ENCODE peak calls at places on chromosomes 16 and 17, in ten cellular contexts. One of them, this sample, is unnamed.

GRCh38 chr17:50955667-50956120 is 89.5 kb upstream of the TOB1 start:
- DNase-seq in astrocyte of the spinal cord: no peak
- DNase-seq in BJ: no peak
- DNase-seq in colonic mucosa: no peak
- DNase-seq in GM13977: no peak
- DNase-seq in spleen: no peak
- DNase-seq in A549: no peak
- DNase-seq in ascending aorta: no peak
- DNase-seq in MCF 10A: no peak
- DNase-seq in HCT116: no peak
- DNase-seq in this sample: no peak

GRCh38 chr17:8488931-8489330 is 53.2 kb downstream of the NDEL1 start:
- DNase-seq in ascending aorta: no peak
- DNase-seq in BJ: peak; percentile 95
- DNase-seq in spleen: no peak
- DNase-seq in GM13977: no peak
- DNase-seq in A549: no peak
- DNase-seq in astrocyte of the spinal cord: peak; percentile 97
- DNase-seq in HCT116: no peak
- DNase-seq in colonic mucosa: no peak
- DNase-seq in MCF 10A: peak; percentile 80
- DNase-seq in this sample: no peak

GRCh38 chr16:57815987-57816745 is 13.9 kb upstream of the KIFC3 start:
- DNase-seq in ascending aorta: peak; percentile 86
- DNase-seq in GM13977: no peak
- DNase-seq in MCF 10A: peak; percentile 94
- DNase-seq in colonic mucosa: peak; percentile 72
- DNase-seq in BJ: peak; percentile 75
- DNase-seq in HCT116: peak; percentile 73
- DNase-seq in spleen: peak; percentile 86
- DNase-seq in A549: peak; percentile 62
- DNase-seq in astrocyte of the spinal cord: peak; percentile 94
- DNase-seq in this sample: peak; percentile 60

GRCh38 chr16:53872248-53873221 is 168.6 kb downstream of the FTO start:
- DNase-seq in MCF 10A: no peak
- DNase-seq in HCT116: no peak
- DNase-seq in colonic mucosa: no peak
- DNase-seq in GM13977: no peak
- DNase-seq in spleen: no peak
- DNase-seq in BJ: peak; percentile 39
- DNase-seq in astrocyte of the spinal cord: peak; percentile 90
- DNase-seq in ascending aorta: no peak
- DNase-seq in A549: no peak
- DNase-seq in this sample: no peak

GRCh38 chr17:82217530-82218204 is 5.0 kb upstream of the CCDC57 start:
- DNase-seq in A549: no peak
- DNase-seq in astrocyte of the spinal cord: peak; percentile 87
- DNase-seq in MCF 10A: peak; percentile 88
- DNase-seq in BJ: peak; percentile 46
- DNase-seq in colonic mucosa: no peak
- DNase-seq in ascending aorta: peak; percentile 65
- DNase-seq in HCT116: no peak
- DNase-seq in GM13977: no peak
- DNase-seq in spleen: peak; percentile 95
- DNase-seq in this sample: no peak

GRCh38 chr16:5377280-5377898 is 279.8 kb upstream of the EEF2KMT start:
- DNase-seq in spleen: no peak
- DNase-seq in MCF 10A: no peak
- DNase-seq in astrocyte of the spinal cord: no peak
- DNase-seq in ascending aorta: no peak
- DNase-seq in A549: no peak
- DNase-seq in GM13977: no peak
- DNase-seq in BJ: no peak
- DNase-seq in HCT116: no peak
- DNase-seq in colonic mucosa: no peak
- DNase-seq in this sample: no peak

GRCh38 chr16:88387177-88387576 is 4.4 kb downstream of the ZNF469 start:
- DNase-seq in astrocyte of the spinal cord: no peak
- DNase-seq in BJ: no peak
- DNase-seq in GM13977: no peak
- DNase-seq in spleen: no peak
- DNase-seq in ascending aorta: no peak
- DNase-seq in MCF 10A: no peak
- DNase-seq in A549: no peak
- DNase-seq in HCT116: no peak
- DNase-seq in colonic mucosa: no peak
- DNase-seq in this sample: no peak

GRCh38 chr16:81564368-81565060 is 119.9 kb downstream of the CMIP start:
- DNase-seq in spleen: no peak
- DNase-seq in BJ: no peak
- DNase-seq in GM13977: no peak
- DNase-seq in A549: no peak
- DNase-seq in MCF 10A: no peak
- DNase-seq in astrocyte of the spinal cord: peak; percentile 23
- DNase-seq in ascending aorta: no peak
- DNase-seq in HCT116: no peak
- DNase-seq in colonic mucosa: no peak
- DNase-seq in this sample: no peak

GRCh38 chr17:35901776-35902175 is 21.6 kb upstream of the CCL5 start:
- DNase-seq in GM13977: no peak
- DNase-seq in astrocyte of the spinal cord: no peak
- DNase-seq in colonic mucosa: no peak
- DNase-seq in A549: no peak
- DNase-seq in MCF 10A: no peak
- DNase-seq in HCT116: no peak
- DNase-seq in spleen: no peak
- DNase-seq in BJ: no peak
- DNase-seq in ascending aorta: no peak
- DNase-seq in this sample: no peak

GRCh38 chr16:82340531-82340930 is 170.5 kb upstream of the MPHOSPH6 start:
- DNase-seq in HCT116: no peak
- DNase-seq in astrocyte of the spinal cord: no peak
- DNase-seq in BJ: no peak
- DNase-seq in A549: no peak
- DNase-seq in spleen: no peak
- DNase-seq in colonic mucosa: no peak
- DNase-seq in GM13977: no peak
- DNase-seq in MCF 10A: no peak
- DNase-seq in ascending aorta: no peak
- DNase-seq in this sample: no peak

DNA sequence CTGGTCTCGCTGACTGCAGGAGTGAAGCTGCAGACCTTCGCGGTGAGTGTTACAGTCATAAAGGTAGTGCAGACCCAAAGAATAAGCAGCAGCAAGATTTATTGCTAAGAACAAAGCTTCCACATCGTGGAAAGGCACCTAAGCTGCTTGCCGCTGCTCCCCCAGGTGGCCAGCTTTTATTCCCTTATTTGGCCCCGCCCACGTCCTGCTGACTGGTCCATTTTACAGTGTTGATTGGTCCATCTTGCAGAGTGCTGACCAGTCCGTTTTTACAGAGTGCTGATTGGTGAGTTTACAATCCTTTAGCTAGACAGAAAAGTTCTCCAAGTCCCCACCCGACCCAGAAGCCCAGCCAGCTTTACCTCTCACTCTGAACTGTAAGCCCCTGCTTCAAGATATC is 227.8 kb downstream of the ABCC12 start:
- DNase-seq in GM13977: no peak
- DNase-seq in ascending aorta: no peak
- DNase-seq in HCT116: peak; percentile 24
- DNase-seq in BJ: no peak
- DNase-seq in MCF 10A: peak; percentile 11
- DNase-seq in A549: no peak
- DNase-seq in spleen: no peak
- DNase-seq in colonic mucosa: no peak
- DNase-seq in astrocyte of the spinal cord: no peak
- DNase-seq in this sample: peak; percentile 6
- TF ChIP-seq CTCF in GM13977: no peak
- TF ChIP-seq CTCF in ascending aorta: no peak
- TF ChIP-seq CTCF in HCT116: peak; percentile 35
- TF ChIP-seq CTCF in BJ: no peak
- TF ChIP-seq CTCF in MCF 10A: no peak
- TF ChIP-seq CTCF in A549: no peak
- TF ChIP-seq CTCF in spleen: no peak
- TF ChIP-seq CTCF in colonic mucosa: no peak
- TF ChIP-seq CTCF in astrocyte of the spinal cord: no peak
- TF ChIP-seq CTCF in this sample: no peak

GRCh38 chr17:56121661-56122060 is 31.6 kb upstream of the ANKFN1 start:
- DNase-seq in GM13977: no peak
- DNase-seq in colonic mucosa: no peak
- DNase-seq in astrocyte of the spinal cord: no peak
- DNase-seq in MCF 10A: peak; percentile 8
- DNase-seq in HCT116: no peak
- DNase-seq in A549: no peak
- DNase-seq in spleen: no peak
- DNase-seq in ascending aorta: no peak
- DNase-seq in BJ: no peak
- DNase-seq in this sample: no peak
- TF ChIP-seq CTCF in GM13977: no peak
- TF ChIP-seq CTCF in colonic mucosa: no peak
- TF ChIP-seq CTCF in astrocyte of the spinal cord: peak; percentile 33
- TF ChIP-seq CTCF in MCF 10A: peak; percentile 8
- TF ChIP-seq CTCF in HCT116: peak; percentile 40
- TF ChIP-seq CTCF in A549: no peak
- TF ChIP-seq CTCF in spleen: no peak
- TF ChIP-seq CTCF in ascending aorta: no peak
- TF ChIP-seq CTCF in BJ: peak; percentile 34
- TF ChIP-seq CTCF in this sample: no peak

GRCh38 chr17:67833946-67834631 is 8.8 kb downstream of the BPTF start:
- DNase-seq in MCF 10A: no peak
- DNase-seq in A549: no peak
- DNase-seq in ascending aorta: no peak
- DNase-seq in BJ: no peak
- DNase-seq in HCT116: no peak
- DNase-seq in spleen: no peak
- DNase-seq in astrocyte of the spinal cord: no peak
- DNase-seq in colonic mucosa: peak; percentile 11
- DNase-seq in GM13977: no peak
- DNase-seq in this sample: no peak
- TF ChIP-seq CTCF in MCF 10A: no peak
- TF ChIP-seq CTCF in A549: no peak
- TF ChIP-seq CTCF in ascending aorta: no peak
- TF ChIP-seq CTCF in BJ: no peak
- TF ChIP-seq CTCF in HCT116: no peak
- TF ChIP-seq CTCF in spleen: no peak
- TF ChIP-seq CTCF in astrocyte of the spinal cord: no peak
- TF ChIP-seq CTCF in colonic mucosa: no peak
- TF ChIP-seq CTCF in GM13977: peak; percentile 46
- TF ChIP-seq CTCF in this sample: no peak

DNA sequence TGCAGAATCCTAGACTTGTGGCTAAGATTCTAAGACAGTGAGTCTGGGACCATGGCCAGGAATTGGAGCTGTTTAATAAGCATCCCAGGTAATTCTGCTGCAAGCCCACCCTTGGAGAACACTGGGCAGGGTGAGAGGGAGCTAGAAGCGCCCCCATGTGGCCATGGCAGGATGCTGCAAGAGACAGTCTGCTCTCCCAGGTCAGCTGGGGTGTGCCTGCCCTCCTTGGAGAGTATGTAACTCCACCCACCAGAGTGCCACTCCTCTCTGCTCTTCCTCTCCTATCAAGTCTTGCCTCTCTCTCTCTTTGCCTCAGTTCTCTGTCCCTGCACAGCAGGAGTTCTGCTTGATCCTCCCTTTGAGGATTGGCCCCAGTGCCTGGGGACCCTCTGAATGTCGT is 14.9 kb downstream of the RCVRN start:
- DNase-seq in colonic mucosa: no peak
- DNase-seq in ascending aorta: no peak
- DNase-seq in MCF 10A: peak; percentile 63
- DNase-seq in HCT116: peak; percentile 43
- DNase-seq in A549: peak; percentile 52
- DNase-seq in spleen: no peak
- DNase-seq in astrocyte of the spinal cord: no peak
- DNase-seq in GM13977: peak; percentile 75
- DNase-seq in BJ: no peak
- DNase-seq in this sample: peak; percentile 39
- TF ChIP-seq CTCF in colonic mucosa: no peak
- TF ChIP-seq CTCF in ascending aorta: no peak
- TF ChIP-seq CTCF in MCF 10A: peak; percentile 37
- TF ChIP-seq CTCF in HCT116: peak; percentile 92
- TF ChIP-seq CTCF in A549: peak; percentile 49
- TF ChIP-seq CTCF in spleen: no peak
- TF ChIP-seq CTCF in astrocyte of the spinal cord: peak; percentile 60
- TF ChIP-seq CTCF in GM13977: peak; percentile 68
- TF ChIP-seq CTCF in BJ: peak; percentile 56
- TF ChIP-seq CTCF in this sample: peak; percentile 64

DNA sequence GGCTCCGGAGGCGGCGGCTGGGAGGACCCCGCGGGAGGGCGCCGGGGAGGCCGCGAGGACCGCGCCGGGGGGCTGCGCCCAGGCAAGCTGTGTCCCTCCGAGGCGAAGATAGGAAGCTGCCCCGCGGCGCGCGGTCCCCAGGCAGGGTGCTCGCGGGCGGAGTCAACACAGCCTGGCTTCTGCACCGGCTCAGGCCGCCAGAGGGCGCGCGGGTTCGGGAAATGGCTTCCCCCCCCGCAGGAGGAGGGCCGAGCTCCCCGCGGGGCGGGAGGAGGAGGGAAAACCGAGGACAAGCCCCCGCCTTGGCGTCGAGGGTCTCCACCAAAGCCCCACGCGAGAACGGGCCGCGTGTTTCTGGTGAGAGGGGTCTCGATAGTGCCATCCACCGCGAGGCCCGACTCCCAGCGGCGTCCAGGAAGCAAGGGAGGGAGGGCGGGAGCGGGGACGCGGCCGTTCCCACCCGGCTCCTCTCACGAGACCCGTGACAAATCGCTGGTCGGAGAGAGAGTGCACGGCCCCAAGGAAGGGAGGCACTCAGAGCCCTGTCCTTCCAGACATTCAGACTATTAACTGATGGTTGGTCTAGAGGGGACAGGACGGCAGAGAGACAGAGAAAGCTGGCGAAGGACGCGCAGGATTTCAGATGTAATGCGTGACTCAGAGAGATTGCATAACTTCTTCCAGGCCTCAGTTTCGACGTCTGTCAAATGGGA is 64.4 kb upstream of the DNAJA2 start:
- DNase-seq in astrocyte of the spinal cord: peak; percentile 72
- DNase-seq in GM13977: peak; percentile 94
- DNase-seq in ascending aorta: peak; percentile 56
- DNase-seq in BJ: peak; percentile 10
- DNase-seq in MCF 10A: peak; percentile 78
- DNase-seq in HCT116: peak; percentile 49
- DNase-seq in spleen: peak; percentile 98
- DNase-seq in A549: peak; percentile 89
- DNase-seq in colonic mucosa: peak; percentile 94
- DNase-seq in this sample: peak; percentile 91
- TF ChIP-seq CTCF in astrocyte of the spinal cord: peak; percentile 89
- TF ChIP-seq CTCF in GM13977: peak; percentile 98
- TF ChIP-seq CTCF in ascending aorta: peak; percentile 93
- TF ChIP-seq CTCF in BJ: peak; percentile 92
- TF ChIP-seq CTCF in MCF 10A: peak; percentile 89
- TF ChIP-seq CTCF in HCT116: peak; percentile 78
- TF ChIP-seq CTCF in spleen: peak; percentile 96
- TF ChIP-seq CTCF in A549: peak; percentile 86
- TF ChIP-seq CTCF in colonic mucosa: peak; percentile 91
- TF ChIP-seq CTCF in this sample: peak; percentile 96

GRCh38 chr16:4367393-4367856 is 4.2 kb upstream of the VASN start:
- DNase-seq in HCT116: no peak
- DNase-seq in astrocyte of the spinal cord: no peak
- DNase-seq in MCF 10A: no peak
- DNase-seq in BJ: no peak
- DNase-seq in ascending aorta: no peak
- DNase-seq in spleen: peak; percentile 36
- DNase-seq in A549: no peak
- DNase-seq in colonic mucosa: no peak
- DNase-seq in GM13977: no peak
- DNase-seq in this sample: no peak
- TF ChIP-seq CTCF in HCT116: no peak
- TF ChIP-seq CTCF in astrocyte of the spinal cord: no peak
- TF ChIP-seq CTCF in MCF 10A: no peak
- TF ChIP-seq CTCF in BJ: no peak
- TF ChIP-seq CTCF in ascending aorta: no peak
- TF ChIP-seq CTCF in spleen: no peak
- TF ChIP-seq CTCF in A549: no peak
- TF ChIP-seq CTCF in colonic mucosa: no peak
- TF ChIP-seq CTCF in GM13977: no peak
- TF ChIP-seq CTCF in this sample: no peak

This sample was measured in activated CD8-positive, alpha-beta T cell treated with anti-CD3 and anti-CD28 coated beads for 36 hours.